ENCODE peak calls at places on chromosome 7, in six cellular contexts. C is glutamatergic neuron, U is colonic mucosa, B is A549, J is GM12865, E is pancreas. Y is an unnamed sample.
A peak's percentile ranks its signal among the peaks of the same experiment; 100 is the strongest.

GRCh38 chr7:22586101-22586805 is 86.3 kb upstream of the STEAP1B start:
- DNase-seq in C (no peak), U (no peak), B (no peak), J (no peak), E (no peak), Y (no peak)

GRCh38 chr7:41319601-41320000 is 383.3 kb downstream of the INHBA start:
- DNase-seq in C (no peak), U (no peak), B (no peak), J (no peak), E (no peak), Y (no peak)

GRCh38 chr7:134931487-134931886 is 54.8 kb upstream of the AGBL3 start:
- DNase-seq in C (no peak), U (no peak), B (no peak), J (no peak), E (no peak), Y (no peak)

GRCh38 chr7:20542594-20542993 is 72.9 kb upstream of the ABCB5 start:
- DNase-seq in C (no peak), U (no peak), B (no peak), J (no peak), E (peak; percentile 14), Y (no peak)

GRCh38 chr7:45609180-45609579 is 35.0 kb downstream of the ADCY1 start:
- DNase-seq in C (no peak), U (no peak), B (no peak), J (no peak), E (no peak), Y (no peak)

GRCh38 chr7:22995011-22995410 is 18.9 kb downstream of the HYCC1 start:
- DNase-seq in C (no peak), U (no peak), B (no peak), J (no peak), E (no peak), Y (no peak)

GRCh38 chr7:131188367-131189339 is 139.0 kb upstream of the MKLN1 start:
- DNase-seq in C (no peak), U (no peak), B (peak; percentile 79), J (peak; percentile 64), E (peak; percentile 20), Y (no peak)

GRCh38 chr7:93923946-93924345 is 2.4 kb downstream of the GNG11 start:
- DNase-seq in C (no peak), U (no peak), B (no peak), J (no peak), E (no peak), Y (no peak)

GRCh38 chr7:81925530-81925929 is 155.7 kb upstream of the HGF start:
- DNase-seq in C (no peak), U (no peak), B (no peak), J (peak; percentile 69), E (no peak), Y (no peak)

GRCh38 chr7:149459540-149460433 is 1.1 kb downstream of the ZNF777 start:
- DNase-seq in C (peak; percentile 48), U (no peak), B (peak; percentile 29), J (peak; percentile 48), E (no peak), Y (no peak)

GRCh38 chr7:131488361-131488760 is 68.1 kb downstream of the PODXL start:
- DNase-seq in C (no peak), U (no peak), B (no peak), J (no peak), E (no peak), Y (no peak)

GRCh38 chr7:16795624-16796023 is 9.2 kb downstream of the AGR2 start:
- DNase-seq in C (no peak), U (no peak), B (no peak), J (no peak), E (no peak), Y (no peak)

GRCh38 chr7:121595949-121596692 is 200.0 kb upstream of the FAM3C start:
- DNase-seq in C (no peak), U (no peak), B (no peak), J (no peak), E (no peak), Y (no peak)

GRCh38 chr7:42493436-42494198 is 256.6 kb upstream of the GLI3 start:
- DNase-seq in C (peak; percentile 70), U (peak; percentile 63), B (no peak), J (no peak), E (peak; percentile 62), Y (peak; percentile 68)

GRCh38 chr7:121544199-121544598 is 148.1 kb upstream of the FAM3C start:
- DNase-seq in C (no peak), U (no peak), B (no peak), J (no peak), E (no peak), Y (no peak)

GRCh38 chr7:130649004-130649790 is 19.4 kb downstream of the COPG2 start:
- DNase-seq in C (no peak), U (no peak), B (no peak), J (peak; percentile 64), E (no peak), Y (no peak)

GRCh38 chr7:92968502-92968901 is 132.1 kb upstream of the CDK6 start:
- DNase-seq in C (no peak), U (no peak), B (no peak), J (peak; percentile 48), E (no peak), Y (no peak)

GRCh38 chr7:70674268-70675025 is 457.5 kb upstream of the GALNT17 start:
- DNase-seq in C (no peak), U (no peak), B (no peak), J (no peak), E (no peak), Y (no peak)

GRCh38 chr7:156889089-156889488 is 3.9 kb downstream of the LMBR1 start:
- DNase-seq in C (no peak), U (no peak), B (no peak), J (no peak), E (no peak), Y (no peak)

GRCh38 chr7:145692237-145692950 is 424.2 kb upstream of the CNTNAP2 start:
- DNase-seq in C (no peak), U (peak; percentile 27), B (no peak), J (no peak), E (no peak), Y (peak; percentile 51)

GRCh38 chr7:97752215-97752614 is 20.3 kb downstream of the TAC1 start:
- DNase-seq in C (no peak), U (no peak), B (no peak), J (no peak), E (no peak), Y (no peak)

GRCh38 chr7:786472-787255 is 45.6 kb upstream of the SUN1 start:
- DNase-seq in C (peak; percentile 83), U (peak; percentile 77), B (peak; percentile 84), J (peak; percentile 68), E (peak; percentile 47), Y (peak; percentile 70)

GRCh38 chr7:761631-762030 is 34.5 kb upstream of the PRKAR1B start:
- DNase-seq in C (no peak), U (no peak), B (no peak), J (no peak), E (no peak), Y (no peak)

GRCh38 chr7:90473819-90474218 is 4.4 kb downstream of the PTTG1IP2 start:
- DNase-seq in C (no peak), U (no peak), B (no peak), J (no peak), E (no peak), Y (no peak)

GRCh38 chr7:98872328-98872924 is 2.6 kb upstream of the TMEM130 start:
- DNase-seq in C (no peak), U (no peak), B (peak; percentile 45), J (peak; percentile 59), E (no peak), Y (no peak)

GRCh38 chr7:139857791-139858190 is 28.7 kb downstream of the TBXAS1 start:
- DNase-seq in C (no peak), U (peak; percentile 4), B (no peak), J (no peak), E (no peak), Y (no peak)

DNA sequence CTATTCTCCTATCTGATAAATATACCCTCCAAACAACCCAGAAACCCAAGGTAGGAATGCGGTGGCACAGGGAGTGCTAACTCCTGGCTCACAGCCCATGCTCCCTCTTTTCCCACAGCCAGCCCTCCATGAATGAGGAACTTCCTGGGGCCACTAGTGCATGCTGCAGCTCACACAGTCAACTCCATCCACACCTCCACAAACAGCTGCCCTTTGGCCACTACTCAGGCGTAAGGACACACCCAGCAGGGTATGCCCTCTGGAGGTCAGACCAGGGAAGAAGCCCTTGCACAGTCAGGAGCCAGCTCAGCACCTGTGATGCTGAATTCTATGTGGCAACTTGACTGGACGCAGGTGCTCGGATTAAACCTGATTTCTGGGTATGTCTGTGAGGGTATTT is 85.2 kb upstream of the PIK3CG start:
- DNase-seq in C (no peak), U (peak; percentile 69), B (peak; percentile 25), J (peak; percentile 44), E (peak; percentile 30), Y (peak; percentile 84)
- TF ChIP-seq CTCF in C (no peak), U (peak; percentile 24), B (no peak), J (peak; percentile 33), E (no peak), Y (peak; percentile 64)

GRCh38 chr7:95066736-95067530 is 159.5 kb downstream of the PPP1R9A start:
- DNase-seq in C (no peak), U (no peak), B (peak; percentile 36), J (no peak), E (no peak), Y (no peak)
- TF ChIP-seq CTCF in C (no peak), U (no peak), B (no peak), J (no peak), E (no peak), Y (no peak)

GRCh38 chr7:100120518-100121085 is 1.2 kb downstream of the CNPY4 start:
- DNase-seq in C (no peak), U (no peak), B (no peak), J (no peak), E (no peak), Y (no peak)

GRCh38 chr7:100118388-100119074 is 627 bp downstream of the TAF6 start:
- DNase-seq in C (no peak), U (no peak), B (peak; percentile 17), J (no peak), E (no peak), Y (no peak)

GRCh38 chr7:100119701-100120517 is 475 bp downstream of the CNPY4 start:
- DNase-seq in C (peak; percentile 59), U (peak; percentile 66), B (peak; percentile 83), J (peak; percentile 71), E (no peak), Y (peak; percentile 76)

GRCh38 chr7:100122067-100122466 is 2.6 kb downstream of the CNPY4 start:
- DNase-seq in C (no peak), U (peak; percentile 56), B (no peak), J (no peak), E (no peak), Y (no peak)

GRCh38 chr7:100119075-100119700 is at the start of the genes CNPY4 and TAF6:
- DNase-seq in C (peak; percentile 96), U (peak; percentile 96), B (peak; percentile 99), J (peak; percentile 97), E (peak; percentile 96), Y (peak; percentile 95)
- TF ChIP-seq CTCF in C (no peak), U (no peak), B (no peak), J (no peak), E (no peak), Y (no peak)

GRCh38 chr7:2661096-2661449 is 26.9 kb upstream of the AMZ1 start:
- DNase-seq in C (no peak), U (no peak), B (no peak), J (no peak), E (peak; percentile 15), Y (no peak)
- TF ChIP-seq CTCF in C (no peak), U (no peak), B (no peak), J (no peak), E (no peak), Y (peak; percentile 15)

Y was measured in H9.